ENCODE peak calls at places on chromosomes 1 and 21, in ten cellular contexts. R, N, C, Z, Q, K, Y, A, F and O are unnamed samples.

GRCh38 chr1:8203056-8203455 is 114.9 kb upstream of the SLC45A1 start:
- DNase-seq in N (no peak), A (peak; percentile 46), Q (no peak), R (no peak), F (no peak), Z (no peak), K (no peak), C (no peak), Y (no peak), O (no peak)

GRCh38 chr1:246695666-246696065 is 28.5 kb upstream of the SCCPDH start:
- DNase-seq in A (no peak), C (no peak), Y (no peak), Z (no peak), N (no peak), F (no peak), R (no peak), Q (no peak), K (no peak), O (no peak)

GRCh38 chr1:243470492-243470891 is 214.7 kb downstream of the SDCCAG8 start:
- DNase-seq in N (no peak), A (no peak), C (no peak), Q (no peak), R (no peak), Z (no peak), K (no peak), F (no peak), Y (no peak), O (no peak)

GRCh38 chr21:45542667-45543370 is 579 bp upstream of the SLC19A1 start:
- DNase-seq in N (peak; percentile 42), A (no peak), K (no peak), F (no peak), C (no peak), Z (peak; percentile 37), R (peak; percentile 25), Q (peak; percentile 36), Y (no peak), O (no peak)

GRCh38 chr21:17270234-17270633 is 242.6 kb upstream of the CXADR start:
- DNase-seq in Z (no peak), Q (peak; percentile 82), Y (peak; percentile 4), C (peak; percentile 72), F (no peak), A (peak; percentile 71), N (peak; percentile 22), R (peak; percentile 20), K (peak; percentile 1), O (no peak)

GRCh38 chr1:204653590-204654340 is 31.8 kb downstream of the LRRN2 start:
- DNase-seq in Q (no peak), K (no peak), C (no peak), R (no peak), Y (no peak), N (no peak), Z (no peak), F (no peak), A (no peak), O (no peak)

GRCh38 chr1:161827786-161828185 is 61.7 kb downstream of the ATF6 start:
- DNase-seq in C (no peak), Q (no peak), F (no peak), N (no peak), K (no peak), Y (no peak), A (no peak), R (no peak), Z (no peak), O (no peak)

GRCh38 chr1:150507912-150508864 is at the start of gene ECM1:
- DNase-seq in C (peak; percentile 78), Q (peak; percentile 68), N (peak; percentile 79), Z (peak; percentile 33), R (peak; percentile 61), Y (peak; percentile 59), F (no peak), K (peak; percentile 53), A (peak; percentile 75), O (no peak)

GRCh38 chr1:227134686-227135314 is 183.5 kb downstream of the CDC42BPA start:
- DNase-seq in C (peak; percentile 27), F (no peak), Q (no peak), K (no peak), A (no peak), N (no peak), R (no peak), Y (no peak), Z (no peak), O (no peak)

GRCh38 chr1:223887724-223888428 is 42.1 kb upstream of the TP53BP2 start:
- DNase-seq in K (peak; percentile 84), Z (no peak), R (no peak), Q (peak; percentile 67), N (peak; percentile 87), A (peak; percentile 90), F (peak; percentile 44), Y (peak; percentile 78), C (peak; percentile 91), O (peak; percentile 93)

GRCh38 chr1:152855661-152856060 is 4.1 kb upstream of the LCE7A start:
- DNase-seq in R (no peak), A (no peak), Y (no peak), N (no peak), F (no peak), K (no peak), Q (no peak), Z (no peak), C (no peak), O (no peak)

GRCh38 chr1:200979574-200980451 is 43.7 kb downstream of the KIF21B start:
- DNase-seq in K (no peak), F (peak; percentile 69), N (no peak), R (no peak), Q (no peak), Z (peak; percentile 39), A (peak; percentile 11), C (peak; percentile 15), Y (peak; percentile 47), O (no peak)

GRCh38 chr1:242187816-242188215 is 188.9 kb upstream of the MAP1LC3C start:
- DNase-seq in Q (no peak), A (no peak), C (no peak), Y (no peak), K (no peak), N (no peak), Z (no peak), F (peak; percentile 44), R (no peak), O (no peak)

GRCh38 chr1:159911668-159912067 is 11.7 kb upstream of the CFAP45 start:
- DNase-seq in Q (no peak), A (no peak), C (no peak), F (no peak), K (no peak), R (no peak), N (no peak), Z (no peak), Y (no peak), O (no peak)

GRCh38 chr1:6059866-6060265 is 14.2 kb downstream of the KCNAB2 start:
- DNase-seq in Y (no peak), F (no peak), K (no peak), R (no peak), C (no peak), A (no peak), N (peak; percentile 42), Q (no peak), Z (no peak), O (no peak)

GRCh38 chr1:14435368-14436023 is 163.0 kb upstream of the KAZN start:
- DNase-seq in N (peak; percentile 22), C (peak; percentile 28), K (no peak), R (no peak), A (no peak), F (no peak), Q (no peak), Y (peak; percentile 3), Z (no peak), O (no peak)

GRCh38 chr1:8862528-8862927 is 16.0 kb downstream of the ENO1 start:
- DNase-seq in R (no peak), C (peak; percentile 44), N (no peak), Y (no peak), K (no peak), F (peak; percentile 48), Q (no peak), Z (no peak), A (no peak), O (no peak)

GRCh38 chr1:21840981-21841380 is 28.9 kb downstream of the LDLRAD2 start:
- DNase-seq in F (no peak), Q (no peak), Y (no peak), N (no peak), C (no peak), R (no peak), K (no peak), Z (no peak), A (no peak), O (no peak)
- TF ChIP-seq CTCF in F (no peak), Q (no peak), Y (no peak), N (no peak), C (no peak), R (no peak), K (no peak), Z (no peak), A (no peak), O (no peak)

GRCh38 chr1:26864610-26865480 is 1.9 kb downstream of the SFN start:
- DNase-seq in C (peak; percentile 99), Q (peak; percentile 98), A (peak; percentile 96), N (peak; percentile 98), F (peak; percentile 99), R (peak; percentile 97), Y (peak; percentile 65), K (peak; percentile 96), Z (peak; percentile 97), O (peak; percentile 86)
- TF ChIP-seq CTCF in C (peak; percentile 11), Q (no peak), A (no peak), N (no peak), F (no peak), R (peak; percentile 13), Y (no peak), K (peak; percentile 27), Z (no peak), O (no peak)

GRCh38 chr1:89519779-89520358 is 4.8 kb upstream of the LRRC8B start:
- DNase-seq in R (no peak), Z (no peak), Y (peak; percentile 25), C (peak; percentile 60), A (peak; percentile 64), Q (no peak), K (no peak), N (peak; percentile 33), F (peak; percentile 70), O (no peak)
- TF ChIP-seq CTCF in R (peak; percentile 64), Z (no peak), Y (peak; percentile 13), C (peak; percentile 76), A (peak; percentile 72), Q (peak; percentile 42), K (peak; percentile 57), N (peak; percentile 43), F (peak; percentile 70), O (peak; percentile 43)

DNA sequence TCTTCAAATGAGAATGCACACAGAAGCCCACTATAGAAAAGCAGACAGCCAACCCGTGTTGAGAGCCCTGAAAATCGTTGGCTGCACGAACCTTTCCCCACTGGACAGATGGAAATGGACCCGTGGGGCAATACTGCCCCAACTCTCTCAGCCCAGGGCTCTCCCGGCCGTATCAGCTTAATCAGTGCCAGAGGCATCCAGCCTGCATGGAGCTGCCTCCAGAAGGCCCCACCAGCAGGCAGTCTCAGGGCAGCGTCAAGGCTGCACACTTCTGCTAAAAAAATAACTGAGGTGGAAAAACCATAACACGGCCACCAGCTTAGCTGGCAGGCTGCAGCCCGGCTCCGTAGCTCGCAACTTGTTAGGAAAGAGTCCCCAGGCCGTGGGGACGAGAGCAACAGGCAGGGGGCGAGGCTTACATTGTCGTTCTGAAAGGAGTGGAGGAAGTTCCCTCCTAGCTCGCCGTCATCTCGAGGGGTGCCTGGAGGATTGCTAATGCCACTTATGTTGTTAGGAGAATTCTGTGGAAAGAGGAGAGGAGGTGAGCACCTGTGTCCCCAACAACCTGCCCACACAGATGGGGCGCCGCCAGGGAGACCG is 28.0 kb downstream of the MRPL37 start:
- DNase-seq in R (no peak), K (no peak), Y (no peak), A (no peak), N (peak; percentile 57), Q (no peak), C (no peak), F (no peak), Z (no peak), O (no peak)
- TF ChIP-seq CTCF in R (no peak), K (no peak), Y (no peak), A (no peak), N (no peak), Q (no peak), C (no peak), F (no peak), Z (no peak), O (no peak)

GRCh38 chr1:212236664-212237220 is 48.5 kb upstream of the PPP2R5A start:
- DNase-seq in R (no peak), K (no peak), Q (no peak), Y (no peak), Z (no peak), A (no peak), N (no peak), F (no peak), C (no peak), O (no peak)
- TF ChIP-seq CTCF in R (no peak), K (no peak), Q (no peak), Y (no peak), Z (no peak), A (no peak), N (no peak), F (no peak), C (no peak), O (no peak)